ENCODE peak calls at places on chromosome 7, in eight cellular contexts. P is upper lobe of right lung; C is HCT116; K is CD8-positive, alpha-beta memory T cell; J is kidney epithelial cell; B is lung; U is spleen; G is GM06990. E is an unnamed sample. For H3K36me3, the result is how much of the 10 kb centered on the place peaks cover.

GRCh38 chr7:6556196-6556595 is 4.9 kb upstream of the GRID2IP start:
- DNase-seq in C (no peak), U (no peak), K (no peak), J (no peak), G (no peak), B (no peak), P (no peak), E (no peak)

GRCh38 chr7:140609646-140610045 is 31.0 kb downstream of the DENND2A start:
- DNase-seq in P (no peak), C (no peak), G (no peak), B (no peak), J (no peak), U (no peak), K (no peak), E (no peak)

GRCh38 chr7:83001362-83002040 is 161.2 kb downstream of the PCLO start:
- DNase-seq in K (no peak), C (no peak), B (no peak), U (no peak), G (no peak), J (peak), P (no peak), E (no peak)

GRCh38 chr7:55570939-55571338 is 1.4 kb downstream of the VOPP1 start:
- DNase-seq in B (no peak), G (no peak), J (peak), C (no peak), P (no peak), K (no peak), U (no peak), E (no peak)

GRCh38 chr7:111238891-111239290 is 148.0 kb downstream of the LRRN3 start:
- DNase-seq in U (no peak), K (no peak), C (no peak), G (no peak), J (no peak), B (no peak), P (no peak), E (no peak)

GRCh38 chr7:22001345-22002004 is 55.8 kb upstream of the CDCA7L start:
- DNase-seq in J (peak), C (peak), K (peak), G (peak), P (no peak), U (no peak), B (no peak), E (no peak)

GRCh38 chr7:3861941-3862340 is 560.9 kb downstream of the SDK1 start:
- DNase-seq in G (no peak), B (peak), C (no peak), P (no peak), J (peak), K (no peak), U (no peak), E (no peak)

GRCh38 chr7:13016633-13017324 is 329.3 kb downstream of the ARL4A start:
- DNase-seq in B (no peak), P (peak), C (peak), J (no peak), G (no peak), U (no peak), K (no peak), E (no peak)

GRCh38 chr7:149865437-149865836 is 8.3 kb upstream of the ATP6V0E2 start:
- DNase-seq in B (no peak), G (no peak), K (peak), U (peak), P (no peak), C (no peak), J (no peak), E (no peak)

GRCh38 chr7:48130658-48131108 is 40.6 kb upstream of the ABCA13 start:
- DNase-seq in P (no peak), C (no peak), B (no peak), K (no peak), G (peak), J (no peak), U (no peak), E (no peak)

GRCh38 chr7:23468721-23469149 is 1.6 kb downstream of the IGF2BP3 start:
- DNase-seq in P (no peak), B (no peak), K (no peak), J (no peak), G (no peak), C (no peak), U (peak), E (no peak)

GRCh38 chr7:95549818-95550529 is 46.3 kb downstream of the PDK4 start:
- DNase-seq in U (no peak), B (peak), P (peak), K (no peak), C (peak), G (no peak), J (peak), E (peak)

DNA sequence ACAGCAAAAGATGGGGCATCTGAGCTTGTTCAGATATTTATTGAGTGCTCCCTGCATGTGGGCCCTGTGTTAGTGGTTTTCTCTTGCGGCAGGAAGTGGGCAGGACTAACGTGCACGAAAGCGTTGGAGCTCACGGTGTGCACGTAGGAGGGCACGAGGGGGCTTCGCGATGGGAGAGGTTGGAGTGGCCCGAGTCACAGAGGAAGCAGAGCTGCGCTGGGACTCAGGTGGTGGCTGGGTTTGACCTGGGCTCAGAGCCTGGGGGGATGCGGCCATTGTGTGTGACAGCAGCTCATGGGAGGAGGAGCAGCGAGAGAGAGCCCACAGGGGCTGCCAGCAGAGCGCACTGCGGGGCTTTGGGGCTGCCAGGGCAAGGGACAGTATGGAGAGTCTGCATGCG is 7.7 kb downstream of the ZSCAN25 start:
- DNase-seq in B (no peak), C (no peak), K (peak), P (no peak), G (no peak), J (no peak), U (peak), E (no peak)
- H3K36me3 ChIP-seq in B (half or more), C (half or more), K (half or more), P (half or more), G (under half), J (under half), U (half or more), E (under half)

GRCh38 chr7:44395067-44395466 is 69.7 kb upstream of the CAMK2B start:
- DNase-seq in B (no peak), P (no peak), J (no peak), K (no peak), U (no peak), G (no peak), C (no peak), E (no peak)

GRCh38 chr7:44394636-44395035 is 69.2 kb upstream of the CAMK2B start:
- DNase-seq in C (no peak), G (no peak), B (no peak), P (no peak), J (no peak), K (no peak), U (no peak), E (no peak)

GRCh38 chr7:44393238-44394111 is 68.1 kb upstream of the CAMK2B start:
- DNase-seq in G (no peak), P (no peak), C (no peak), U (no peak), B (no peak), J (no peak), K (no peak), E (no peak)

GRCh38 chr7:44392618-44393010 is 67.2 kb upstream of the CAMK2B start:
- DNase-seq in B (no peak), J (no peak), K (no peak), C (no peak), G (no peak), U (no peak), P (no peak), E (no peak)

GRCh38 chr7:44394112-44394447 is 68.7 kb upstream of the CAMK2B start:
- DNase-seq in P (no peak), J (no peak), B (no peak), U (no peak), K (no peak), G (no peak), C (no peak), E (no peak)
- H3K36me3 ChIP-seq in P (under half), J (under half), B (under half), U (under half), K (under half), G (under half), C (under half), E (under half)

GRCh38 chr7:157272351-157273207 is 64.2 kb upstream of the DNAJB6 start:
- DNase-seq in J (no peak), U (peak), C (no peak), P (peak), K (no peak), G (no peak), B (no peak), E (peak)
- H3K36me3 ChIP-seq in J (under half), U (under half), C (under half), P (under half), K (under half), G (under half), B (under half), E (under half)

DNA sequence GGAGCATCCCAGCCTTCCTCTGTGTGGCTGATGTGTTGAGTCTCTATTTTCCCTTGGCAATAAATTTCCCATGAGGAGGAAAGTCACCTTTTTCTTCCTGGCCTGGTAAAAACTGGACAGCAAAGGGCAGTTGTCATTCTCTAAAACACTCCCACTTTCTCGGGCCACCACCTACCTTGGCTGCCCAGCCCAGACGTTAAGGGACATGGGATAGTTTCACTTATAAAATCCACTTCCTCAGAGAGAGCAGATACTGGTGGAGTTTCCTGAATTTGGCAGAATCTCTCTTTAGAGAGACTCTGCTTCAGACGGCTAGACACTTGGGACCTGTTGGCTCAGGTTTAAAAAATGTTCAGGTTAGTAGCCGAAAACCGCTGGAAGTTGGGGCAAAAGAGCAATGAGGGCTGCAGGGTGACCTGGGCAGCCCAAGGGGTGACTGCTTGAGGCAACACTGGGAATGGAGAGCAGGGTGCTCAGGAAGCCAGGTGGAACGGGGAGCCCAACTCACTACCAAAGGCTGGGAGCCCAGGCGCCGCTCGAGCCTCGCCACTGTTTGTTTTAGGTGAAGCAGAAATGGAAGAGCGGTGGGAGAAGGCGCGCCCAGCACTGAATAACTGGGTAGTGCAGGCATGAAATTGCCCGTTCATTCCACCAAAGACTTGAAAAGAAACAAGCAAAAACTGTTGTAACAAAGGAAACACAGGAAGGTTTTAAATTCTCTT is 186.1 kb downstream of the TRIL start:
- DNase-seq in P (no peak), G (no peak), J (no peak), C (no peak), U (no peak), K (no peak), B (no peak), E (no peak)
- H3K36me3 ChIP-seq in P (under half), G (under half), J (under half), C (under half), U (under half), K (under half), B (under half), E (under half)

DNA sequence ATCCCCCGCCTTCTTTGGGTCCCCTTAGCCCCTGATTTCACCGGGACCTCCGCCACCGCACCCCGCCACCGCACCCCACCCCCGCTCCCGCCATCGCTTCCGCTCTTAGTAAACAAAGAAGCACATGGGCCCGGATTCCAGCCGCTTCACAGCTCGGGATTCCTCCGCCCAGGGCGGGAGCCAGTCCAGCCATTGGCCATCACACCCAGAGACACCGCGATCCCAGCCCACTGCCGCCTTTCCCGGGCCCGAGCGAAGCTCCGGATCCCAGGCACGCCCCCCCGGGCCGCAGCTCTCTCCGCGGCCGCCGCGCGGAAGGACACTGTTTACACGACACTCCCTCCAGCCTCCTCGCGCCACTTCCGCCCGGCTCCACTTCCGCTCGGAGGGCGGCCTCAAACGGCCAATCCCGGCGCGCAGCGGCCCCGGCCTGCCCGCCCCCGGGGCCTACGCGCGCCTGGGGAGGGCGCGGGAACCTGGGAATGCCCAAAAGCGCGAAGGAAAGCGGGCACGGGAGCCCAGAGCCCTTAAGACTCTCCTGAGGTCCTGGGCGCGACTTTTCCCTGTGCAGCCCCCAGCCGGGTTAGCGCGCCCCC is 679 bp downstream of the MCM7 start:
- DNase-seq in P (peak), G (peak), K (peak), U (peak), B (peak), J (peak), C (peak), E (peak)
- H3K36me3 ChIP-seq in P (half or more), G (under half), K (under half), U (under half), B (under half), J (under half), C (under half), E (under half)